ENCODE peak calls at places on chromosome 21, in nine cellular contexts. A is K562, Q is mammary epithelial cell, F is transverse colon, C is esophagus muscularis mucosa, X is H1, K is lower lobe of right lung, Y is left ventricle myocardium inferior, P is Peyer's patch. J is an unnamed sample. For H3K4me1, the result is how much of the 10 kb centered on the place peaks cover.

GRCh38 chr21:16071082-16071481 is 341.3 kb downstream of the USP25 start:
- DNase-seq in P (no peak), F (no peak), A (no peak), X (no peak), K (no peak), Y (no peak), Q (no peak), C (no peak), J (no peak)

GRCh38 chr21:16088121-16088520 is 358.3 kb downstream of the USP25 start:
- DNase-seq in Q (no peak), X (no peak), Y (no peak), K (no peak), C (no peak), A (no peak), F (no peak), P (no peak), J (no peak)

GRCh38 chr21:39610705-39611104 is 2.0 kb upstream of the B3GALT5 start:
- DNase-seq in C (peak), K (no peak), Y (no peak), Q (no peak), F (no peak), P (no peak), A (no peak), X (peak), J (no peak)

GRCh38 chr21:35048706-35049617 is at the start of gene RUNX1:
- DNase-seq in K (peak), F (peak), X (no peak), P (no peak), A (peak), C (peak), Q (peak), Y (no peak), J (peak)

GRCh38 chr21:26116456-26117011 is 54.0 kb downstream of the APP start:
- DNase-seq in X (no peak), P (no peak), F (no peak), K (no peak), Q (peak), Y (no peak), A (no peak), C (no peak), J (no peak)

GRCh38 chr21:36297938-36298572 is 21.9 kb upstream of the MORC3 start:
- DNase-seq in K (peak), A (peak), X (no peak), Q (peak), Y (no peak), C (no peak), F (peak), P (peak), J (peak)

GRCh38 chr21:31772674-31773555 is 41.0 kb upstream of the SCAF4 start:
- DNase-seq in A (no peak), X (no peak), Y (no peak), Q (no peak), C (no peak), F (no peak), P (no peak), K (no peak), J (no peak)

GRCh38 chr21:39363607-39364555 is 15.0 kb upstream of the HMGN1 start:
- DNase-seq in A (peak), Y (no peak), C (no peak), Q (no peak), X (no peak), P (no peak), F (no peak), K (no peak), J (no peak)

GRCh38 chr21:15278279-15278678 is 213.5 kb upstream of the NRIP1 start:
- DNase-seq in Q (no peak), C (no peak), A (no peak), K (no peak), X (no peak), P (no peak), Y (no peak), F (no peak), J (no peak)

GRCh38 chr21:26845066-26845749 is at the start of gene ADAMTS1:
- DNase-seq in Q (peak), F (peak), A (no peak), X (peak), P (peak), K (peak), Y (peak), C (peak), J (peak)

GRCh38 chr21:31180256-31181088 is 142.2 kb upstream of the KRTAP19-8 start:
- DNase-seq in Y (no peak), Q (peak), F (no peak), X (no peak), C (no peak), P (no peak), A (peak), K (no peak), J (no peak)

GRCh38 chr21:16605588-16605987 is 875.8 kb downstream of the USP25 start:
- DNase-seq in F (no peak), A (no peak), K (no peak), C (no peak), Q (no peak), Y (no peak), X (no peak), P (no peak), J (no peak)

GRCh38 chr21:15534450-15534886 is 195.3 kb upstream of the USP25 start:
- DNase-seq in F (no peak), P (no peak), X (no peak), K (no peak), Y (no peak), Q (no peak), C (no peak), A (no peak), J (no peak)

GRCh38 chr21:16532841-16533240 is 803.1 kb downstream of the USP25 start:
- DNase-seq in A (no peak), P (no peak), F (no peak), X (no peak), Y (no peak), K (no peak), Q (no peak), C (no peak), J (no peak)

GRCh38 chr21:28822882-28823335 is 169.8 kb downstream of the LTN1 start:
- DNase-seq in X (no peak), K (no peak), Y (no peak), C (no peak), A (no peak), F (peak), Q (no peak), P (no peak), J (no peak)

GRCh38 chr21:18235545-18235944 is 9.1 kb upstream of the CHODL start:
- DNase-seq in F (no peak), X (no peak), K (no peak), A (no peak), Y (no peak), C (no peak), P (no peak), Q (no peak), J (no peak)

GRCh38 chr21:26798856-26799751 is 46.1 kb downstream of the ADAMTS1 start:
- DNase-seq in F (no peak), A (no peak), P (no peak), X (no peak), C (no peak), Q (no peak), K (no peak), Y (no peak), J (peak)

GRCh38 chr21:36217711-36218110 is 61.1 kb downstream of the DOP1B start:
- DNase-seq in Q (no peak), Y (no peak), X (no peak), P (no peak), K (no peak), C (no peak), A (no peak), F (no peak), J (no peak)

GRCh38 chr21:25956993-25957714 is 213.4 kb downstream of the APP start:
- DNase-seq in K (no peak), P (no peak), X (no peak), F (no peak), A (no peak), Y (no peak), Q (peak), C (no peak), J (no peak)

GRCh38 chr21:35324372-35325220 is 275.5 kb upstream of the RUNX1 start:
- DNase-seq in P (no peak), X (no peak), C (peak), K (no peak), F (peak), Y (no peak), Q (peak), A (no peak), J (no peak)

GRCh38 chr21:40029888-40030287 is 162.7 kb downstream of the PCP4 start:
- DNase-seq in P (no peak), C (no peak), F (no peak), A (no peak), X (no peak), Q (no peak), K (no peak), Y (no peak), J (no peak)

GRCh38 chr21:31220567-31220966 is 123.5 kb downstream of the TIAM1 start:
- DNase-seq in Y (no peak), P (no peak), Q (peak), A (no peak), C (no peak), F (no peak), X (no peak), K (no peak), J (no peak)

GRCh38 chr21:27189870-27190269 is 223.0 kb upstream of the ADAMTS5 start:
- DNase-seq in F (no peak), C (no peak), Q (no peak), P (no peak), A (no peak), X (no peak), Y (no peak), K (no peak), J (no peak)

GRCh38 chr21:19510057-19510456 is 1106.5 kb upstream of the TMPRSS15 start:
- DNase-seq in K (no peak), X (no peak), F (no peak), A (no peak), C (no peak), Y (no peak), Q (no peak), P (no peak), J (no peak)

GRCh38 chr21:31898898-31899630 is 26.2 kb downstream of the HUNK start:
- DNase-seq in X (no peak), P (no peak), A (no peak), C (no peak), K (no peak), F (no peak), Q (no peak), Y (no peak), J (no peak)

GRCh38 chr21:26444646-26445045 is 128.4 kb downstream of the CYYR1 start:
- DNase-seq in Q (no peak), X (no peak), C (no peak), A (no peak), K (no peak), P (no peak), F (no peak), Y (no peak), J (no peak)

GRCh38 chr21:15788847-15789548 is 59.2 kb downstream of the USP25 start:
- DNase-seq in C (no peak), P (no peak), F (no peak), K (no peak), A (no peak), X (no peak), Y (no peak), Q (peak), J (no peak)

GRCh38 chr21:15731243-15731613 is 1.4 kb downstream of the USP25 start:
- DNase-seq in X (no peak), Q (peak), K (no peak), C (no peak), Y (no peak), P (no peak), A (peak), F (no peak), J (no peak)

GRCh38 chr21:32321480-32321879 is 22.8 kb downstream of the MRAP start:
- DNase-seq in A (no peak), C (no peak), X (no peak), Q (no peak), K (no peak), Y (no peak), P (no peak), F (no peak), J (no peak)

GRCh38 chr21:39612233-39613028 is at the start of gene B3GALT5:
- DNase-seq in A (no peak), C (peak), K (no peak), Q (no peak), P (no peak), X (peak), F (peak), Y (no peak), J (peak)

GRCh38 chr21:38869946-38870345 is 64.2 kb downstream of the ETS2 start:
- DNase-seq in A (no peak), F (no peak), K (no peak), X (no peak), Y (no peak), C (no peak), P (no peak), Q (no peak), J (no peak)

GRCh38 chr21:34807146-34807880 is 138.5 kb downstream of the CLIC6 start:
- DNase-seq in F (no peak), K (no peak), Q (peak), Y (no peak), A (no peak), X (no peak), C (no peak), P (no peak), J (no peak)

GRCh38 chr21:38422067-38422466 is 76.2 kb downstream of the ERG start:
- DNase-seq in Y (no peak), A (no peak), Q (no peak), X (no peak), K (no peak), C (no peak), P (no peak), F (no peak), J (no peak)

GRCh38 chr21:21801921-21802320 is 803.7 kb downstream of the NCAM2 start:
- DNase-seq in Q (no peak), C (no peak), F (no peak), K (no peak), X (no peak), P (no peak), A (no peak), Y (no peak), J (no peak)

GRCh38 chr21:31289702-31290101 is 54.4 kb downstream of the TIAM1 start:
- DNase-seq in F (no peak), K (no peak), Q (no peak), A (no peak), C (no peak), Y (no peak), P (no peak), X (no peak), J (no peak)

GRCh38 chr21:15549671-15550070 is 180.1 kb upstream of the USP25 start:
- DNase-seq in X (no peak), A (no peak), K (no peak), Q (no peak), P (no peak), C (no peak), Y (no peak), F (no peak), J (no peak)

GRCh38 chr21:35257413-35257812 is 208.3 kb upstream of the RUNX1 start:
- DNase-seq in X (no peak), Y (peak), Q (peak), C (no peak), F (peak), P (no peak), A (peak), K (peak), J (no peak)

GRCh38 chr21:16476056-16476850 is 746.5 kb downstream of the USP25 start:
- DNase-seq in A (no peak), K (no peak), X (no peak), P (no peak), Q (no peak), C (no peak), F (no peak), Y (no peak), J (no peak)

GRCh38 chr21:38520511-38520910 is 22.2 kb upstream of the ERG start:
- DNase-seq in F (no peak), X (no peak), Q (no peak), K (no peak), A (no peak), Y (no peak), C (no peak), P (no peak), J (no peak)

GRCh38 chr21:23694396-23694795 is 1912.9 kb downstream of the MRPL39 start:
- DNase-seq in Y (no peak), A (no peak), C (no peak), F (no peak), Q (no peak), X (no peak), P (no peak), K (no peak), J (no peak)
- TF ChIP-seq CTCF in Y (peak), A (no peak), C (no peak), F (no peak), Q (no peak), X (no peak), P (no peak), K (no peak), J (no peak)

GRCh38 chr21:41112740-41113692 is 54.9 kb upstream of the BACE2 start:
- DNase-seq in Y (no peak), Q (peak), P (no peak), A (no peak), X (no peak), C (no peak), K (no peak), F (no peak), J (no peak)

GRCh38 chr21:41111681-41112080 is 56.3 kb upstream of the BACE2 start:
- DNase-seq in C (no peak), Q (no peak), P (no peak), A (no peak), X (no peak), F (no peak), K (no peak), Y (no peak), J (no peak)

GRCh38 chr21:41107602-41108001 is 60.4 kb upstream of the BACE2 start:
- DNase-seq in Y (no peak), C (no peak), Q (no peak), A (no peak), X (no peak), K (no peak), F (no peak), P (no peak), J (no peak)

GRCh38 chr21:41109174-41109573 is 58.8 kb upstream of the BACE2 start:
- DNase-seq in P (no peak), F (no peak), X (no peak), C (no peak), K (no peak), A (no peak), Q (no peak), Y (no peak), J (no peak)

DNA sequence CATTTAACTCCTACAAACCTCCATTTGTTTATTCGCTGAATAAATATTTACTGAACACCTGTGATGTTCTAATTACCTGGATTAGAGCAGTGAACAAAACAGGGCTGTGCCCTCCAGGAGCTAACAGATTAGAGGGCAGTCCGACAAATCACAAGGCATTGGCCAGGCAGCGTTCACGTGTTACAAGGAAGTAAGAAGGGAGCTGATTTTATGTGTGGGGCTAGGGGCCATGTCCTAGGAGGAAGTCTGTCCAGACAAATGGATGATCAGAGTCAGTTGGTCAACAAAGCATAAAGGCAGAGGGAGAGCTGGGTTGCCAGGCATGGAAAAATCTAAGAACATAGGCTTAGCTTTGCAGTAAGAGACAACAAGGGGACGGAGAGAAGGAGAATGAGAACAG is 57.3 kb upstream of the BACE2 start:
- DNase-seq in Y (no peak), K (no peak), A (no peak), Q (no peak), F (no peak), C (no peak), P (no peak), X (no peak), J (no peak)
- H3K4me1 ChIP-seq in Y (under half), K (under half), A (under half), Q (under half), F (under half), C (under half), P (under half), X (under half), J (under half)

GRCh38 chr21:45556302-45556644 is 14.0 kb upstream of the SLC19A1 start:
- DNase-seq in Y (no peak), Q (no peak), C (no peak), K (no peak), F (no peak), X (peak), A (no peak), P (no peak), J (no peak)

GRCh38 chr21:45555251-45555556 is 13.0 kb upstream of the SLC19A1 start:
- DNase-seq in X (no peak), P (no peak), Y (no peak), K (no peak), F (no peak), C (no peak), Q (no peak), A (no peak), J (no peak)

GRCh38 chr21:45556645-45557601 is 14.7 kb upstream of the SLC19A1 start:
- DNase-seq in A (peak), C (no peak), Q (no peak), K (peak), X (no peak), Y (peak), P (peak), F (no peak), J (peak)

GRCh38 chr21:45554477-45555175 is 12.4 kb upstream of the SLC19A1 start:
- DNase-seq in X (peak), C (no peak), K (peak), F (peak), Q (peak), P (peak), A (peak), Y (peak), J (peak)

DNA sequence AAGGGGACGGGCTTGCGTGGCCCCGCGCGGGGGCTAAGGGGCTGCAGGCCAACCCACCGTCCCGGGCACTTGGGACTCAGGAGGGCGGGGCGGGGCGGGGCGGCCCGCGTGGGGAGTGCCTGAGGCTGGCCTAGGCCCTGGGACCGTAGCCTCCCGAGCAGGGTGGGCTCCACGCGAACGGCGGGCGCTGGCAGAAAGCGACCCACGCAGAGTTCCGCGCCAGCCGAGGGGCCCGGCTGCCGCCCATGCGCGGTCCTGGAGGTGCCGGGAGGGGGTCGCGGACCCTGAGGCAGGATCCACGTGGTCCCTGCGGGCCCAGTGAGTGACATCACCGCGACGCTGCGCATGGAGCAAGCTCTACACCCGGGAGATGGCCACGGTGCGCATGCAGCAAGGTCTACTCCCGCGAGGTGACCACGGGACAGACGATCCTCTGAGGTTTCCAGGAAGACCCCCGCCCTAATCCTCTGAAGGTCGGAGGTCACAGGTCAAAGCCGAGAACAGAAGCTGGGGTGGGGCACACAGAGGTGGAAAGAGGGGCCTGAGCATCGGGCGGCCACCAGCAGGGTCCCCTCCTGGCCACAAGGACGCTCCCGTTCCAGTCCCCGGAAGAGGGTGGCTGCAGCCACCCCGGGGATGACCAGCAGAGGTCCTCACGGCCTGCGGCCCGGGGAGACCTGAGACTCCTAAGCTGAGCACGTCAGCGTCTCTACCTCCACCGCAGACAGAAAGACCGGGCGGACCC is 13.5 kb upstream of the SLC19A1 start:
- DNase-seq in X (peak), Y (peak), P (peak), A (peak), F (peak), C (no peak), Q (peak), K (peak), J (peak)
- H3K4me3 ChIP-seq in X (peak), Y (peak), P (peak), A (peak), F (peak), C (peak), Q (peak), K (peak), J (peak)

GRCh38 chr21:42520628-42521253 is 7.1 kb downstream of the SLC37A1 start:
- DNase-seq in X (peak), A (peak), Y (no peak), F (no peak), Q (no peak), K (no peak), P (no peak), C (no peak), J (no peak)
- TF ChIP-seq CTCF in X (peak), A (peak), Y (peak), F (no peak), Q (no peak), K (no peak), P (no peak), C (no peak), J (no peak)

DNA sequence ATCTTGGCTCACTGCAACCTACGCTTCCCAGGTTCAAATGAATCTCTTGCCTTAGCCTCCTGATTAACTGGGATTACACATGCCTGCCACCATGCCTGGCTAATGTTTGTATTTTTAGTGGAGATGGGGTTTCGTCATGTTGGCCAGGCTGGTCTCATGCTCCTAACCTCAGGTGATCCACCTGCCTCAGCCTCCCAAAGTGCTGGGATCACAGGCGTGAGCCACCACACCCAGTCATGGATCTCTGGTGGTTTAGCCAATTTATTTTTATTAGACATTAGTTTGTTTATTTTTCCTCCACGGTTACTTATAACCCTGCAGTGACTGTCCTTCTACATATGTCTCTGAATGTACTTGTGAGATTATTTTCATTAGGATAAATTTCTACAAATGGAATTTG is 5.3 kb downstream of the ITSN1 start:
- DNase-seq in A (no peak), K (no peak), X (no peak), C (no peak), F (no peak), Y (no peak), P (no peak), Q (no peak), J (no peak)
- H3K4me1 ChIP-seq in A (under half), K (under half), X (under half), C (half or more), F (half or more), Y (half or more), P (under half), Q (under half), J (under half)